ENCODE peak calls at places on chromosomes 13 and 19, in seven cellular contexts. X, V, G, F, R, W and O are unnamed samples.

GRCh38 chr13:76380436-76381065 is 505.7 kb downstream of the KCTD12 start:
- DNase-seq in V (no peak), W (no peak), X (no peak), F (no peak), G (no peak), R (no peak), O (no peak)

GRCh38 chr13:109154146-109154545 is 524.7 kb downstream of the MYO16 start:
- DNase-seq in R (no peak), F (peak; percentile 44), W (no peak), V (no peak), G (peak; percentile 3), X (no peak), O (no peak)

GRCh38 chr13:111043575-111043982 is 71.5 kb upstream of the ARHGEF7 start:
- DNase-seq in X (no peak), R (peak; percentile 82), F (no peak), W (peak; percentile 74), G (no peak), V (peak; percentile 44), O (no peak)

GRCh38 chr19:51742736-51743288 is 8.9 kb downstream of the FPR1 start:
- DNase-seq in X (no peak), V (no peak), F (no peak), G (no peak), R (no peak), W (no peak), O (no peak)

GRCh38 chr13:21124853-21125252 is 51.5 kb downstream of the SKA3 start:
- DNase-seq in F (no peak), R (no peak), V (no peak), X (no peak), G (peak; percentile 60), W (no peak), O (no peak)

GRCh38 chr13:44810067-44810840 is 179.0 kb downstream of the NUFIP1 start:
- DNase-seq in R (no peak), V (peak; percentile 36), W (no peak), X (no peak), F (peak; percentile 54), G (no peak), O (no peak)

GRCh38 chr13:76845865-76846264 is 40.3 kb downstream of the KCTD12 start:
- DNase-seq in G (no peak), W (no peak), V (no peak), R (no peak), X (no peak), F (no peak), O (no peak)

GRCh38 chr13:75120071-75120470 is 361.9 kb downstream of the TBC1D4 start:
- DNase-seq in X (no peak), G (no peak), F (no peak), R (no peak), W (no peak), V (no peak), O (no peak)

GRCh38 chr13:42420304-42420703 is 148.4 kb downstream of the AKAP11 start:
- DNase-seq in X (no peak), W (no peak), V (no peak), G (no peak), F (no peak), R (no peak), O (peak; percentile 13)

GRCh38 chr13:21176982-21177284 is 475 bp downstream of the MRPL57 start:
- DNase-seq in V (no peak), W (no peak), R (no peak), G (no peak), F (no peak), X (no peak), O (no peak)

GRCh38 chr13:47481521-47481920 is 519.6 kb downstream of the SUCLA2 start:
- DNase-seq in F (no peak), V (no peak), X (no peak), W (no peak), R (no peak), G (no peak), O (no peak)

GRCh38 chr13:23549724-23550123 is 20.5 kb upstream of the TNFRSF19 start:
- DNase-seq in R (no peak), W (no peak), G (no peak), V (no peak), F (no peak), X (no peak), O (no peak)

GRCh38 chr13:114161644-114162532 is 17.2 kb upstream of the CFAP97D2 start:
- DNase-seq in F (peak; percentile 47), R (no peak), V (no peak), X (peak; percentile 62), W (no peak), G (peak; percentile 63), O (no peak)

GRCh38 chr13:42001580-42001979 is 40.7 kb upstream of the VWA8 start:
- DNase-seq in G (no peak), F (no peak), W (peak; percentile 27), X (no peak), R (no peak), V (no peak), O (no peak)

GRCh38 chr13:56975647-56976046 is 165.1 kb upstream of the PRR20A start:
- DNase-seq in W (no peak), F (no peak), V (no peak), G (no peak), R (no peak), X (no peak), O (no peak)

GRCh38 chr13:95862401-95862800 is 185.5 kb downstream of the DNAJC3 start:
- DNase-seq in G (no peak), W (no peak), V (no peak), X (no peak), R (no peak), F (no peak), O (no peak)

GRCh38 chr19:27833031-27833430 is 1379.9 kb downstream of the UQCRFS1 start:
- DNase-seq in X (no peak), R (no peak), W (no peak), G (no peak), V (no peak), F (no peak), O (no peak)

GRCh38 chr19:57052102-57052501 is 67.7 kb upstream of the USP29 start:
- DNase-seq in G (no peak), V (no peak), W (no peak), X (no peak), F (no peak), R (no peak), O (no peak)

GRCh38 chr19:5926641-5927438 is 12.8 kb downstream of the CAPS start:
- DNase-seq in X (no peak), G (no peak), R (no peak), V (peak; percentile 72), W (no peak), F (peak; percentile 74), O (no peak)

GRCh38 chr19:4007021-4007835 is at the start of gene PIAS4:
- DNase-seq in V (peak; percentile 92), G (peak; percentile 87), R (peak; percentile 98), W (peak; percentile 96), X (peak; percentile 96), F (peak; percentile 96), O (peak; percentile 99)
- TF ChIP-seq POLR2A in V (no peak), G (peak; percentile 90), R (peak; percentile 61), W (peak; percentile 76), X (peak; percentile 72), F (no peak), O (peak; percentile 69)

DNA sequence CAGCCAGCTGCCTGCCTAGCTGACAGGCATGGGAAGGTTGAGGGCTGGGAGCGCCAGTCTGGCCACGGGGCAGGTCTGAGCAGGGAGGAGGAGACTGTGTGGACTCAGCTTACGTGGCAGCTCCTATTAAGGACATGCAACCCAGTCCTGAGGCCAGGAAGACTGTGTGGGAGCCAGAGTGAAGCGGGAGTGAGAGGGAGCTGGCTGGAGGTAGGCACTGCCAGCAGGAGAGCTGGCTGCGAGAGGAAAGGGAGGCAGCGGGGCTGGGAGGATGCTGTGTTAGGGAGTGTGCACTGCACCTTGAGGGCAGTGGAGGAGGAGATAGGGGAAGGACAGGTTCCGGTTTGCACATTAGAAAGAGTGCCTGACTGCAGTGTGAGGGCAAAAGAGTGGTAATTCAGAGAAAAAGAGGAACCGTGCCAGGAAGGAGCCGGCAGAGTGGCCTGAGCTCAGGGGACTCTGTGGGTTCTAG is 99.2 kb downstream of the SLC7A1 start:
- DNase-seq in G (no peak), W (no peak), V (no peak), R (peak; percentile 78), X (no peak), F (peak; percentile 45), O (no peak)
- TF ChIP-seq POLR2A in G (no peak), W (no peak), V (no peak), R (no peak), X (no peak), F (no peak), O (no peak)

DNA sequence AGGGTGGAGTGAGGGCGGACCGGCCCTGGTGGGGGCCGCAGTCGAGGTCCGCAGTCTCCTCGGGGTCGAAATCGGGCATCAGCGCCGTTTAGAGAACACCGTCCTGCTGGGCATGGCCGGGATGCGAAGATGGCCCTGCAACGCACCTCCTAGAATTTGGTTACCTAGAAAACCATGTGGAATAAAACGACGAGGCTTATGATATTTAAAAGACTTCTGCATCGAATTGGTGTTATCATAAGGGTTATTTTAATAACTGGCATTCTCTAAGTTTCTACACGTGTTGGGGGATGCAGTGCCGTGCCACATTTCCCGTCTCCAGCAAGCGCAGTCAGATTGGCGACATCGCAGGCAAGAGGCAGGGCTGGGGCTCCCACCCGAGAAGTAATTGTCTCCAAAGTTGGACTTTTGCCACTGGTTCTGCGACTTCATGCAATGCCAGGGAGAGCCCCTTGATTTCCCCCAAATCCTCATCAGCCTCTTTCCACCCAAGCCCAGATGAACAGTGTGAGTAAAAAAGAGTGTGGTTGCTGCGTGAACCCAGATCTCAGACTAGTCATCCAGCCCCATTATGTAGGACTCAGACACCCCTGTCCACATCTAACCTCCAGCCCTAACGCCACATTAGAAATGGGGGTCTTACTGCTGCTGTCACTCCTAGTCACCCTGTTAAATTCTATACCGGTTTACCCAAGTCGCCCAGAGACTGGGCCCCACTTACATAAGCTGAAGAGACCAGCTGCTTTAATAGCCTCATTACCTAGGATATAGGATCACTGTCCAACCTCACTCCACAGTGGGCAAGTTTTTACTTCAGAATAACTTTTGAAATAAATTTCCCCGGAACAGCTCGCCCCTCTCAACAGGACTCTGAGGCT is 571 bp upstream of the DHRS12 start:
- DNase-seq in F (peak; percentile 40), X (no peak), G (no peak), V (no peak), R (no peak), W (no peak), O (no peak)
- TF ChIP-seq POLR2A in F (no peak), X (no peak), G (no peak), V (no peak), R (no peak), W (no peak), O (no peak)

GRCh38 chr19:9538183-9539058 is at the start of gene ZNF426:
- DNase-seq in V (peak; percentile 79), X (peak; percentile 87), G (peak; percentile 84), W (peak; percentile 78), R (peak; percentile 93), F (peak; percentile 93), O (peak; percentile 71)
- TF ChIP-seq POLR2A in V (no peak), X (no peak), G (peak; percentile 80), W (peak; percentile 33), R (peak; percentile 39), F (no peak), O (peak; percentile 61)

DNA sequence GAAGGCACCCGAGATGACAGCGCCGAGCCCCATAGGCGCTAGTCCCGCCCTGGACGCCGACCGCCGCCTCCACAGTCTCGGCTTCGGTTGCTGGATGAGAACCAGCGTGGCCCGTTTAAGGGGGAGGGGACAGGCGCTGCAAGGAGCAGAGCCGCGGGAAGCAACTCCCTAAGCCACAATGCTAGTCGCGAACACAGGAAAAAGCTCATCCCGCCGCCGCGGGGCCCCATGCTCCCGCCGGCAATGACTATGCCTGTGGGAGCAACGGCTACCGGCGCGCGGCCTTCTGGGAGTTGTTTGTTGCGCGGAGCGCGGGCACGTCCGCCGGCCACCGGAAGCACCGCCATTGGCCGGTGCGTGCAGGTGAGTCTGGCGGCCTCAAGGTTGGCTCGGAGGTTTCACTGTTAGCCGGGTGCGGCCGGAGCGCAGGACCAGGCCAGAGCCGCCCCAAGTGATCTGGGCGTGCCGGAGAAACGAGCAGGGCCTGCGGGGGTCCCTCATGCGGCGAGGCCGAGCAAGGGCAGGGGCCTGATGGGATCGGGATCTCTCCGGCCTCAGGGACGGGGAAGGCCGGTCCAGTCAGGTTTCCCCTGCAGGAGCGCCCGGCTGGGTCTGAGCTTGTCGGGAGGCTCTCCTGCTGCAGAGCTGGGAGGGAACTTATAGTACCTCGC is at the start of gene ZNF544:
- DNase-seq in V (peak; percentile 28), G (peak; percentile 45), W (peak; percentile 50), R (peak; percentile 89), X (peak; percentile 90), F (peak; percentile 88), O (peak; percentile 79)
- TF ChIP-seq POLR2A in V (no peak), G (peak; percentile 82), W (peak; percentile 56), R (no peak), X (peak; percentile 42), F (no peak), O (peak; percentile 89)